ENCODE peak calls at places on chromosomes 7 and 10, in seven cellular contexts. P is heart right ventricle, C is heart left ventricle, R is lower lobe of right lung, Z is HCT116, I is RWPE2, A is Panc1. G is an unnamed sample.
A peak's percentile ranks its signal among the peaks of the same experiment; 100 is the strongest.

GRCh38 chr10:78634389-78634815 is 434.4 kb upstream of the ZMIZ1 start:
- ATAC-seq in A (peak; percentile 83), Z (peak; percentile 77), R (no peak), P (peak; percentile 53), I (peak; percentile 67), C (peak; percentile 56), G (peak; percentile 75)

GRCh38 chr7:137953692-137954470 is 48.0 kb downstream of the CREB3L2 start:
- ATAC-seq in Z (peak; percentile 56), R (peak; percentile 18), A (peak; percentile 87), C (no peak), P (no peak), I (peak; percentile 85), G (peak; percentile 37)

GRCh38 chr7:148979827-148980226 is 48.5 kb downstream of the PDIA4 start:
- ATAC-seq in I (no peak), R (no peak), P (no peak), Z (no peak), A (no peak), C (no peak), G (no peak)

GRCh38 chr7:17126413-17127374 is 171.8 kb upstream of the AHR start:
- ATAC-seq in A (no peak), I (no peak), R (no peak), C (no peak), Z (no peak), P (no peak), G (no peak)

GRCh38 chr10:72073677-72074412 is 14.5 kb downstream of the SPOCK2 start:
- ATAC-seq in R (no peak), Z (no peak), I (no peak), P (peak; percentile 7), A (peak; percentile 22), C (peak; percentile 16), G (no peak)

GRCh38 chr7:121305109-121305508 is 23.7 kb upstream of the WNT16 start:
- ATAC-seq in Z (no peak), R (no peak), C (no peak), A (no peak), P (no peak), I (no peak), G (no peak)

GRCh38 chr10:16594106-16594505 is 72.4 kb upstream of the C1QL3 start:
- ATAC-seq in A (no peak), Z (no peak), I (no peak), R (no peak), C (no peak), P (no peak), G (no peak)

GRCh38 chr7:43646603-43647313 is 63.9 kb downstream of the STK17A start:
- ATAC-seq in I (no peak), C (peak; percentile 43), Z (no peak), A (no peak), P (peak; percentile 39), R (no peak), G (no peak)

GRCh38 chr10:29631049-29631339 is 3.8 kb downstream of the SVIL start:
- ATAC-seq in C (no peak), I (no peak), A (no peak), P (no peak), R (no peak), Z (no peak), G (no peak)

GRCh38 chr10:57823398-57823797 is 444.3 kb downstream of the IPMK start:
- ATAC-seq in A (no peak), Z (no peak), C (no peak), P (no peak), I (no peak), R (no peak), G (no peak)

GRCh38 chr10:35765039-35765662 is 123.1 kb upstream of the FZD8 start:
- ATAC-seq in A (peak; percentile 71), Z (no peak), R (peak; percentile 65), P (peak; percentile 50), C (peak; percentile 59), I (no peak), G (no peak)

GRCh38 chr7:89621925-89622641 is 532.2 kb upstream of the STEAP1 start:
- ATAC-seq in Z (no peak), P (no peak), C (no peak), I (no peak), R (no peak), A (no peak), G (peak; percentile 25)

GRCh38 chr7:142797342-142797798 is 26.6 kb downstream of the PRSS2 start:
- ATAC-seq in I (no peak), R (peak; percentile 20), P (no peak), A (peak; percentile 31), C (no peak), Z (no peak), G (peak; percentile 8)

GRCh38 chr7:151382079-151382885 is 27.6 kb downstream of the WDR86 start:
- ATAC-seq in I (no peak), R (no peak), C (no peak), A (no peak), P (no peak), Z (no peak), G (no peak)

GRCh38 chr7:100130608-100131453 is 4.1 kb downstream of the MBLAC1 start:
- ATAC-seq in I (no peak), A (peak; percentile 47), P (no peak), Z (peak; percentile 46), C (no peak), R (no peak), G (no peak)

DNA sequence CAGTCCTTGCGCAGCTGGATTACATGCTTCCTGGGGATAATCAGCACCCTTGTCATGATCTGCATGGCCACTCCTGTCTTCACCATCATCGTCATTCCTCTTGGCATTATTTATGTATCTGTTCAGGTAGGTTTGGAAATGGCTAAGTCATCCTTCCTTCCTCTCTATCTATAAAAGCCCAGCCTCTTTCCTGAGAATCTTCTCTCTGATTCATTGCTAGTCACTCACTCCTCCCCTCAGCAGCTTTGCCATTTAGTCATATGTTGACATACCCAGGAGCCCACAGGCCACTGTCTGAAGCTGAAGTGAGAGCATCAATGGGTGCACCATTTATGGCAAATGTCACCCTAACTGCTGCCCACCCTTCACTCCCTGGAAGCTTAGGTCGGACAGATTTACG is 52.0 kb downstream of the ABCC2 start:
- ATAC-seq in P (no peak), I (peak; percentile 99), A (peak; percentile 74), R (no peak), C (no peak), Z (peak; percentile 56), G (no peak)
- H3K27ac ChIP-seq in P (no peak overlapping the region), I (peak overlapping the region; percentile 68), A (no peak overlapping the region), R (no peak overlapping the region), C (no peak overlapping the region), Z (no peak overlapping the region), G (no peak overlapping the region)

GRCh38 chr10:92274071-92274470 is 16.8 kb downstream of the CPEB3 start:
- ATAC-seq in R (no peak), P (no peak), C (no peak), I (no peak), A (no peak), Z (no peak), G (no peak)

GRCh38 chr10:92284112-92284704 is 6.7 kb downstream of the CPEB3 start:
- ATAC-seq in C (peak; percentile 44), Z (no peak), I (no peak), A (no peak), P (no peak), R (peak; percentile 49), G (peak; percentile 73)

DNA sequence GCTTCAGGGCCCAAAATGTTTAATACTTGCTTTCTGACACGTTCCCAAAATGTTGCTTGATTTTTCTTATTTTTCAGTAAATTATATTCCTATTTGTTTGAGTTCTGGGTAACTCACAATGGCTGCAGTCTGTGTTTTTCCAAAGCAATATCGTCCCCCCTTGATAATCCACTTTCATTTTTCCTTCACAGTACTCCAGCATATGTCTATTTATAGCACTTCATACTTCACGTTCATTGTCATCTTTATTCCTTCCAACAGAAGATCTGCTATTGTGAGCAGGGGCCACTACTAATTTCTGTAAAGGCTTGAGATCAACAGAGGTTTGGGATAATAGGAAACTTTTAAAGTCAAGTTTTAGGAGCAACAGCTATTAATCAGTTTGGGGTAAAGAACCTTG is 11.6 kb downstream of the CPEB3 start:
- ATAC-seq in I (no peak), Z (no peak), R (no peak), A (no peak), C (peak; percentile 71), P (no peak), G (peak; percentile 57)
- H3K27ac ChIP-seq in I (no peak overlapping the region), Z (no peak overlapping the region), R (no peak overlapping the region), A (no peak overlapping the region), C (peak overlapping the region; percentile 71), P (peak overlapping the region; percentile 47), G (peak overlapping the region; percentile 74)

GRCh38 chr10:69051303-69051702 is 36.6 kb upstream of the SRGN start:
- ATAC-seq in P (no peak), C (peak; percentile 17), I (no peak), A (no peak), R (peak; percentile 38), Z (no peak), G (peak; percentile 26)

GRCh38 chr10:69045441-69046300 is 42.2 kb upstream of the SRGN start:
- ATAC-seq in R (peak; percentile 78), P (no peak), A (no peak), Z (no peak), I (peak; percentile 93), C (peak; percentile 49), G (no peak)

GRCh38 chr10:69047111-69047837 is 40.6 kb upstream of the SRGN start:
- ATAC-seq in A (no peak), C (no peak), Z (no peak), I (no peak), P (no peak), R (no peak), G (no peak)

GRCh38 chr10:69049564-69049955 is 38.3 kb upstream of the SRGN start:
- ATAC-seq in P (no peak), C (peak; percentile 38), A (no peak), Z (no peak), I (no peak), R (peak; percentile 44), G (peak; percentile 37)

GRCh38 chr10:69048103-69048502 is 39.8 kb upstream of the SRGN start:
- ATAC-seq in R (peak; percentile 81), C (peak; percentile 83), Z (no peak), A (no peak), P (peak; percentile 63), I (no peak), G (peak; percentile 66)
- H3K27ac ChIP-seq in R (peak overlapping the region; percentile 76), C (no peak overlapping the region), Z (no peak overlapping the region), A (no peak overlapping the region), P (no peak overlapping the region), I (no peak overlapping the region), G (no peak overlapping the region)

GRCh38 chr10:122021828-122022227 is 32.9 kb downstream of the TACC2 start:
- ATAC-seq in A (no peak), R (no peak), P (no peak), Z (no peak), C (no peak), I (no peak), G (peak; percentile 23)

GRCh38 chr10:122020202-122020601 is 31.2 kb downstream of the TACC2 start:
- ATAC-seq in R (no peak), A (no peak), C (no peak), Z (no peak), P (no peak), I (no peak), G (no peak)

GRCh38 chr10:122021421-122021820 is 32.5 kb downstream of the TACC2 start:
- ATAC-seq in Z (no peak), A (no peak), I (no peak), C (peak; percentile 49), R (no peak), P (peak; percentile 11), G (peak; percentile 80)

GRCh38 chr10:122019414-122019975 is 30.5 kb downstream of the TACC2 start:
- ATAC-seq in I (peak; percentile 95), R (peak; percentile 91), P (peak; percentile 71), Z (no peak), A (peak; percentile 77), C (peak; percentile 58), G (no peak)

DNA sequence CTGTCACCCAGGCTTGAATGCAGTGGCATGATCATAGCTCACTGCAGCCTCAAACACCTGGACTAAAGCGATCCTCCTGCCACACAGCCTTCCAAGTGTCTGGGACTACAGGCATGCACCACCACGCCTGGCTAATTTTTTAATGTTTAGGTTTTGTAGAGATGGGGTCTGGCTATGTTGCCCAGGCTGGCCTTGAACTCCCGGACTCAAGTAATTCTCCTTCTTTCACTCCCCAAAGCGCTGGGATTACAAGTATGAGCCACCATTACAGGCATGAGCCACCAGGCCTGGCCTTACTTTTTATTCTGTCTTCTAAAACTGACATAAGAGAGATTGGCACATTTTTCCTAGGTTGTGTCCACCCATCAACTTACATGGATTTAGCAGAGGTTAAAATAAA is 33.3 kb downstream of the TACC2 start:
- ATAC-seq in Z (no peak), R (no peak), P (no peak), I (no peak), A (no peak), C (no peak), G (no peak)
- H3K27ac ChIP-seq in Z (no peak overlapping the region), R (no peak overlapping the region), P (peak overlapping the region; percentile 55), I (no peak overlapping the region), A (no peak overlapping the region), C (peak overlapping the region; percentile 17), G (peak overlapping the region; percentile 88)

G was measured in gastroesophageal sphincter.